ENCODE peak calls at places on chromosomes 16 and 17, in ten cellular contexts. B, W, J, O, A, Q, X, K, F and T are unnamed samples.

GRCh38 chr17:70558821-70559220 is 389.5 kb downstream of the KCNJ2 start:
- DNase-seq in B (no peak), W (no peak), J (no peak), O (no peak), A (no peak), Q (no peak), X (no peak), K (no peak), F (no peak), T (no peak)

GRCh38 chr16:31696968-31697743 is 169.5 kb downstream of the AHSP start:
- DNase-seq in B (no peak), W (no peak), J (no peak), O (no peak), A (peak), Q (no peak), X (peak), K (no peak), F (no peak), T (no peak)

GRCh38 chr16:31009120-31009519 is 1.3 kb downstream of the STX1B start:
- DNase-seq in B (no peak), W (no peak), J (no peak), O (peak), A (no peak), Q (no peak), X (no peak), K (no peak), F (no peak), T (no peak)

GRCh38 chr17:8125947-8126305 is 2.0 kb upstream of the HES7 start:
- DNase-seq in B (no peak), W (no peak), J (peak), O (peak), A (no peak), Q (no peak), X (no peak), K (peak), F (no peak), T (no peak)

GRCh38 chr17:51948128-51948527 is 210.4 kb downstream of the CA10 start:
- DNase-seq in B (no peak), W (no peak), J (no peak), O (no peak), A (no peak), Q (no peak), X (peak), K (no peak), F (no peak), T (no peak)

GRCh38 chr17:35242158-35242804 is 591 bp upstream of the SLFN5 start:
- DNase-seq in B (peak), W (peak), J (peak), O (peak), A (peak), Q (no peak), X (peak), K (peak), F (peak), T (peak)

GRCh38 chr16:32116080-32116479 is 137.0 kb upstream of the TP53TG3D start:
- DNase-seq in B (peak), W (no peak), J (no peak), O (peak), A (no peak), Q (no peak), X (no peak), K (peak), F (no peak), T (no peak)

GRCh38 chr16:88599825-88600538 is 29.8 kb downstream of the ZC3H18 start:
- DNase-seq in B (no peak), W (peak), J (no peak), O (peak), A (no peak), Q (no peak), X (no peak), K (no peak), F (no peak), T (no peak)

GRCh38 chr17:37844158-37844976 is 79.8 kb upstream of the TBC1D3K start:
- DNase-seq in B (peak), W (no peak), J (peak), O (peak), A (peak), Q (no peak), X (no peak), K (peak), F (no peak), T (peak)

GRCh38 chr17:77893144-77894044 is 65.1 kb upstream of the TNRC6C start:
- DNase-seq in B (no peak), W (no peak), J (peak), O (peak), A (no peak), Q (no peak), X (no peak), K (no peak), F (no peak), T (no peak)

GRCh38 chr17:63154586-63155244 is 188.7 kb downstream of the TANC2 start:
- DNase-seq in B (no peak), W (no peak), J (no peak), O (no peak), A (no peak), Q (no peak), X (no peak), K (no peak), F (no peak), T (no peak)

GRCh38 chr17:57451126-57451690 is 194.9 kb downstream of the MSI2 start:
- DNase-seq in B (no peak), W (no peak), J (no peak), O (no peak), A (no peak), Q (no peak), X (no peak), K (no peak), F (no peak), T (no peak)

GRCh38 chr17:1829579-1830257 is at the start of the genes RPA1 and SMYD4:
- DNase-seq in B (peak), W (peak), J (peak), O (peak), A (peak), Q (peak), X (peak), K (peak), F (peak), T (peak)

GRCh38 chr17:11176549-11176948 is 64.5 kb upstream of the SHISA6 start:
- DNase-seq in B (no peak), W (no peak), J (no peak), O (no peak), A (no peak), Q (no peak), X (no peak), K (no peak), F (no peak), T (no peak)